ENCODE peak calls at places on chromosomes 2 and 18, in seven cellular contexts. One of them, this sample, is unnamed.
A peak's percentile ranks its signal among the peaks of the same experiment; 100 is the strongest.

GRCh38 chr2:210913461-210913860 is 357.1 kb downstream of the CPS1 start:
- DNase-seq in NCI-H1092 treated with DMSO at 0.1 percent for 48 hours: no peak
- DNase-seq in foreskin fibroblast: no peak
- DNase-seq in tibial nerve: no peak
- DNase-seq in heart left ventricle: no peak
- DNase-seq in KBM-7: no peak
- DNase-seq in neuronal stem cell: no peak
- DNase-seq in this sample: no peak

GRCh38 chr2:158990397-158991209 is 22.2 kb downstream of the TANC1 start:
- DNase-seq in NCI-H1092 treated with DMSO at 0.1 percent for 48 hours: no peak
- DNase-seq in foreskin fibroblast: peak; percentile 91
- DNase-seq in tibial nerve: no peak
- DNase-seq in heart left ventricle: no peak
- DNase-seq in KBM-7: no peak
- DNase-seq in neuronal stem cell: no peak
- DNase-seq in this sample: peak; percentile 77

GRCh38 chr2:203404996-203405395 is 76.8 kb downstream of the ABI2 start:
- DNase-seq in NCI-H1092 treated with DMSO at 0.1 percent for 48 hours: no peak
- DNase-seq in foreskin fibroblast: peak; percentile 7
- DNase-seq in tibial nerve: no peak
- DNase-seq in heart left ventricle: no peak
- DNase-seq in KBM-7: no peak
- DNase-seq in neuronal stem cell: no peak
- DNase-seq in this sample: no peak

GRCh38 chr2:234491281-234491680 is 5.6 kb downstream of the ARL4C start:
- DNase-seq in NCI-H1092 treated with DMSO at 0.1 percent for 48 hours: no peak
- DNase-seq in foreskin fibroblast: no peak
- DNase-seq in tibial nerve: no peak
- DNase-seq in heart left ventricle: no peak
- DNase-seq in KBM-7: no peak
- DNase-seq in neuronal stem cell: no peak
- DNase-seq in this sample: no peak

GRCh38 chr2:121471571-121472464 is 58.9 kb upstream of the RNU4ATAC start:
- DNase-seq in NCI-H1092 treated with DMSO at 0.1 percent for 48 hours: no peak
- DNase-seq in foreskin fibroblast: no peak
- DNase-seq in tibial nerve: no peak
- DNase-seq in heart left ventricle: no peak
- DNase-seq in KBM-7: no peak
- DNase-seq in neuronal stem cell: no peak
- DNase-seq in this sample: peak; percentile 49

GRCh38 chr2:120885311-120885710 is 149.6 kb downstream of the GLI2 start:
- DNase-seq in NCI-H1092 treated with DMSO at 0.1 percent for 48 hours: no peak
- DNase-seq in foreskin fibroblast: no peak
- DNase-seq in tibial nerve: no peak
- DNase-seq in heart left ventricle: no peak
- DNase-seq in KBM-7: no peak
- DNase-seq in neuronal stem cell: no peak
- DNase-seq in this sample: no peak

GRCh38 chr2:84694088-84694622 is 177.9 kb downstream of the DNAH6 start:
- DNase-seq in NCI-H1092 treated with DMSO at 0.1 percent for 48 hours: no peak
- DNase-seq in foreskin fibroblast: no peak
- DNase-seq in tibial nerve: no peak
- DNase-seq in heart left ventricle: no peak
- DNase-seq in KBM-7: no peak
- DNase-seq in neuronal stem cell: no peak
- DNase-seq in this sample: no peak

GRCh38 chr2:11974573-11974972 is 228.1 kb downstream of the LPIN1 start:
- DNase-seq in NCI-H1092 treated with DMSO at 0.1 percent for 48 hours: no peak
- DNase-seq in foreskin fibroblast: no peak
- DNase-seq in tibial nerve: no peak
- DNase-seq in heart left ventricle: no peak
- DNase-seq in KBM-7: no peak
- DNase-seq in neuronal stem cell: no peak
- DNase-seq in this sample: no peak

GRCh38 chr2:215900203-215900611 is 113.1 kb downstream of the MREG start:
- DNase-seq in NCI-H1092 treated with DMSO at 0.1 percent for 48 hours: no peak
- DNase-seq in foreskin fibroblast: peak; percentile 75
- DNase-seq in tibial nerve: peak; percentile 46
- DNase-seq in heart left ventricle: no peak
- DNase-seq in KBM-7: no peak
- DNase-seq in neuronal stem cell: no peak
- DNase-seq in this sample: peak; percentile 27

GRCh38 chr2:171316220-171316619 is 117.6 kb downstream of the METTL8 start:
- DNase-seq in NCI-H1092 treated with DMSO at 0.1 percent for 48 hours: no peak
- DNase-seq in foreskin fibroblast: no peak
- DNase-seq in tibial nerve: no peak
- DNase-seq in heart left ventricle: no peak
- DNase-seq in KBM-7: no peak
- DNase-seq in neuronal stem cell: no peak
- DNase-seq in this sample: no peak

GRCh38 chr18:3251249-3251962 is 3.8 kb downstream of the MYL12A start:
- DNase-seq in NCI-H1092 treated with DMSO at 0.1 percent for 48 hours: no peak
- DNase-seq in foreskin fibroblast: no peak
- DNase-seq in tibial nerve: no peak
- DNase-seq in heart left ventricle: no peak
- DNase-seq in KBM-7: no peak
- DNase-seq in neuronal stem cell: no peak
- DNase-seq in this sample: no peak

GRCh38 chr2:177573120-177573519 is 180.5 kb downstream of the AGPS start:
- DNase-seq in NCI-H1092 treated with DMSO at 0.1 percent for 48 hours: no peak
- DNase-seq in foreskin fibroblast: no peak
- DNase-seq in tibial nerve: no peak
- DNase-seq in heart left ventricle: no peak
- DNase-seq in KBM-7: no peak
- DNase-seq in neuronal stem cell: no peak
- DNase-seq in this sample: no peak

GRCh38 chr2:44967056-44967455 is 25.6 kb downstream of the SIX3 start:
- DNase-seq in NCI-H1092 treated with DMSO at 0.1 percent for 48 hours: no peak
- DNase-seq in foreskin fibroblast: no peak
- DNase-seq in tibial nerve: no peak
- DNase-seq in heart left ventricle: no peak
- DNase-seq in KBM-7: no peak
- DNase-seq in neuronal stem cell: no peak
- DNase-seq in this sample: no peak

GRCh38 chr2:206031162-206031784 is 54.7 kb downstream of the INO80D start:
- DNase-seq in NCI-H1092 treated with DMSO at 0.1 percent for 48 hours: no peak
- DNase-seq in foreskin fibroblast: no peak
- DNase-seq in tibial nerve: no peak
- DNase-seq in heart left ventricle: no peak
- DNase-seq in KBM-7: no peak
- DNase-seq in neuronal stem cell: no peak
- DNase-seq in this sample: no peak

GRCh38 chr2:11899264-11899818 is 152.9 kb downstream of the LPIN1 start:
- DNase-seq in NCI-H1092 treated with DMSO at 0.1 percent for 48 hours: no peak
- DNase-seq in foreskin fibroblast: peak; percentile 59
- DNase-seq in tibial nerve: no peak
- DNase-seq in heart left ventricle: no peak
- DNase-seq in KBM-7: no peak
- DNase-seq in neuronal stem cell: no peak
- DNase-seq in this sample: no peak

GRCh38 chr2:40037303-40037702 is 258.2 kb upstream of the THUMPD2 start:
- DNase-seq in NCI-H1092 treated with DMSO at 0.1 percent for 48 hours: no peak
- DNase-seq in foreskin fibroblast: no peak
- DNase-seq in tibial nerve: peak; percentile 15
- DNase-seq in heart left ventricle: no peak
- DNase-seq in KBM-7: peak; percentile 82
- DNase-seq in neuronal stem cell: no peak
- DNase-seq in this sample: no peak

GRCh38 chr2:133077259-133077822 is 407.3 kb upstream of the LYPD1 start:
- DNase-seq in NCI-H1092 treated with DMSO at 0.1 percent for 48 hours: no peak
- DNase-seq in foreskin fibroblast: peak; percentile 21
- DNase-seq in tibial nerve: peak; percentile 13
- DNase-seq in heart left ventricle: no peak
- DNase-seq in KBM-7: no peak
- DNase-seq in neuronal stem cell: no peak
- DNase-seq in this sample: peak; percentile 19

GRCh38 chr2:85755122-85756027 is 1.6 kb downstream of the ATOH8 start:
- DNase-seq in NCI-H1092 treated with DMSO at 0.1 percent for 48 hours: no peak
- DNase-seq in foreskin fibroblast: no peak
- DNase-seq in tibial nerve: no peak
- DNase-seq in heart left ventricle: peak; percentile 66
- DNase-seq in KBM-7: no peak
- DNase-seq in neuronal stem cell: no peak
- DNase-seq in this sample: no peak

GRCh38 chr2:9638532-9638931 is 7.7 kb upstream of the YWHAQ start:
- DNase-seq in NCI-H1092 treated with DMSO at 0.1 percent for 48 hours: no peak
- DNase-seq in foreskin fibroblast: peak; percentile 97
- DNase-seq in tibial nerve: peak; percentile 79
- DNase-seq in heart left ventricle: peak; percentile 89
- DNase-seq in KBM-7: no peak
- DNase-seq in neuronal stem cell: no peak
- DNase-seq in this sample: peak; percentile 78

GRCh38 chr18:62571037-62571436 is 48.2 kb downstream of the ZCCHC2 start:
- DNase-seq in NCI-H1092 treated with DMSO at 0.1 percent for 48 hours: no peak
- DNase-seq in foreskin fibroblast: no peak
- DNase-seq in tibial nerve: no peak
- DNase-seq in heart left ventricle: no peak
- DNase-seq in KBM-7: no peak
- DNase-seq in neuronal stem cell: no peak
- DNase-seq in this sample: no peak

GRCh38 chr18:3935316-3935715 is 485.3 kb downstream of the TGIF1 start:
- DNase-seq in NCI-H1092 treated with DMSO at 0.1 percent for 48 hours: no peak
- DNase-seq in foreskin fibroblast: no peak
- DNase-seq in tibial nerve: no peak
- DNase-seq in heart left ventricle: no peak
- DNase-seq in KBM-7: no peak
- DNase-seq in neuronal stem cell: no peak
- DNase-seq in this sample: no peak